ENCODE peak calls at places on chromosomes 16 and 17, in five cellular contexts. Z, M, D, R and E are unnamed samples.

GRCh38 chr17:49881054-49881402 is 33.2 kb upstream of the TAC4 start:
- DNase-seq in Z (no peak), M (no peak), D (no peak), R (no peak), E (no peak)

GRCh38 chr17:49963277-49963625 is 5.7 kb upstream of the DLX4 start:
- DNase-seq in Z (no peak), M (no peak), D (no peak), R (no peak), E (no peak)

GRCh38 chr16:14248791-14249190 is 177.7 kb downstream of the MRTFB start:
- DNase-seq in Z (no peak), M (no peak), D (no peak), R (no peak), E (no peak)

GRCh38 chr17:10750210-10750609 is 20.4 kb upstream of the TMEM220 start:
- DNase-seq in Z (no peak), M (no peak), D (no peak), R (no peak), E (no peak)

GRCh38 chr17:49450735-49451134 is 36.1 kb upstream of the PHB1 start:
- DNase-seq in Z (no peak), M (no peak), D (no peak), R (no peak), E (no peak)

GRCh38 chr16:19746561-19746960 is 28.5 kb downstream of the IQCK start:
- DNase-seq in Z (peak), M (no peak), D (no peak), R (no peak), E (no peak)

GRCh38 chr17:74042744-74043486 is 160.6 kb upstream of the RPL38 start:
- DNase-seq in Z (no peak), M (no peak), D (no peak), R (peak), E (peak)

GRCh38 chr17:15091825-15092224 is 173.3 kb downstream of the PMP22 start:
- DNase-seq in Z (no peak), M (no peak), D (no peak), R (no peak), E (peak)

GRCh38 chr17:72446118-72446517 is 325.3 kb downstream of the SOX9 start:
- DNase-seq in Z (no peak), M (no peak), D (no peak), R (no peak), E (no peak)

GRCh38 chr17:72448019-72448418 is 327.2 kb downstream of the SOX9 start:
- DNase-seq in Z (no peak), M (no peak), D (no peak), R (no peak), E (no peak)

GRCh38 chr17:72447251-72447640 is 326.4 kb downstream of the SOX9 start:
- DNase-seq in Z (no peak), M (no peak), D (no peak), R (peak), E (no peak)

GRCh38 chr17:72445055-72445991 is 324.5 kb downstream of the SOX9 start:
- DNase-seq in Z (no peak), M (no peak), D (no peak), R (peak), E (no peak)

DNA sequence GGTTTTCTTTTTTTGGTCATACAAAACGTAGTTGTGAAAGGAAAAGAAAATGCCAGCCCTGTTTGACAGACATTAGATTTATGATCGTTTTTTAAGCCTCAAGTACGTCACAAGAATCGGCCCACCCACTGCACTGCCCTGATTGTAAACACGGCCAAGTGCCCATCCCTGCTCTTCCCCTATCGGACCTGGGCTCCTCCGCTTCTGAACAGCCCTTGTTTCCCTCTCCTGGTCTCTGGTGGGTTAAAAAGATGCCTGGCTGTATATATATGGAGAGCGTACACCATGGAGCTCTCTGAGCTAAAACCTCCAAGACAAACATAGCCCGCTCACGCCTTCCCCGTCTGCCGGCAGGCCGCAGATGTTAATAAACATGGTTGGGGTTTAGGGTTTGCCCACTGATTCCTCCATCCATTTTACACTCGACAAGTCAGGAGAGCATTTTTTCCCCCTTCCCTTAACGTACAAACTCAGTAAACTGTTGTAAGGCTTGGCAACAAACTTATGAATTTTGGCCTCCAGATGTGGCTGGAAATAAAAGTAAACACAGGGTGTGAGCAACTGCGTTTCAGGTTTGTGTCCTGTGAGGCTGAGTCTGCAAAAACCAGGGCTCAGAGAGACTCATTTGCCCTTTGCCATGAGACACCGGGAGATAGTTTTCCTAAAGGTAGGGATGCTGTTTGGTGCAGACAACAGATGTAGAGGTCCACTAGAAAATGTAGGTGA is 325.9 kb downstream of the SOX9 start:
- DNase-seq in Z (no peak), M (no peak), D (no peak), R (peak), E (no peak)
- H3K9ac ChIP-seq in Z (no peak), M (no peak), D (no peak), R (peak), E (no peak)

DNA sequence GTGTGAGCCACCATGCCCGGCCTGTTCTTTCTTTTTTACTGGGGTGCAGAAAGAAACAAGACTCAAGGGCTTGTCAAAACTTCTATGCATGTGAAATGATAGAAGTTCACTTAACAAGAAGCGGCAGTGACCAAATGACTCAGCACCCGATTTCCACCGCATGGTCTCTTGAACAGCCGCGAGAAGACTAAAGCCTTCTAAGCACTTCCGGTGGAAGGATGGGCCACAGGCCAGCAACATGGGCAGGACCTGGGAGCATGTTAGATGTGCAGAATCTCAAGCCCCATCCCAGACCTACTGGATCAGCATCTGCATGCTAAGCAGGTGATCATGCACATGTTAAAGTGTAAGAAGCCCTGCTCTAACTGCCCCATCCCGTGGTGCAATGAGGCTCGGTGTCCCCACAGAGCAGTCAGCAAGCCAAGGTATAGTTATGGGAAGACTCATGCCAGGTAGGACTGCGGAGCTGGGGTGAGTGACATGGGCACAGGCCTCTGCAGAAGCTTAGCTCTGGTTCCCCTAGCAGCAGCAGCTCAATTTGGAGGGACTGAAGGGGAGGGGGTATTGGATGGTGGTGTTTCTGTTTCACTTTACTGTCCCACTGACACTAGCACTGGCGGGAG is 88.5 kb upstream of the HNF1B start:
- DNase-seq in Z (no peak), M (peak), D (peak), R (no peak), E (no peak)
- TF ChIP-seq ZBTB33 in Z (no peak), M (no peak), D (no peak), R (no peak), E (no peak)

DNA sequence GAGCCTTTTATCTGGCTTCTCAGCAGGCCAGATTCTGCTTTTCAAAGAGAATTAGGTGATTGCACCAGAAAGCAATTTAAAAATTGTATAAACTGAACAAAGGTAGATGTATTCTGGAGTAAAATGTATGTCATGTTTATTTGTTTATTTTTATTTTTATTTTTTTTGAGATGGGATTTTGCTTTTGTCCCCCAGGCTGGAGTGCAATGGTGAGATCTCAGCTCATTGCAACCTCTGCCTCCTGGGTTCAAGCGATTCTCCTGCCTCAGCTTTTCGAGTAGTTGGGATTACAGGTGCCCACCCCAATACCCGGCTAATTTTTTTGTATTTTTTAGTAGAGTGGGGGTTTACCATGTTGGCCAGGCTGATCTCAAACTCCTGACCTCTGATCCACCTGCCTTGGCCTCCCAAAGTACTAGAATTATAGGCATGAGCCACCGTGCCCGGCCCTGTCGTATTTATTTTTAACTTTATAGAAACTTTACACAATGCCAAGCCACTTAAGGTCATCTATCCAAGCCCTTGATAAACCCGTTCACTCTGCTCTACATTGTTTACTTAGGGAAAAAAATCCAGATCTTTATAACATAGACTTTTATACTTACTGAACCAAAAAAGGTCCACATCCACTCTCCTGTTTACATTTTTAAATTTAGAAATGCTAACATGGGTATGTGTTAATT is 22.7 kb upstream of the GOT2 start:
- DNase-seq in Z (no peak), M (no peak), D (no peak), R (no peak), E (no peak)
- TF ChIP-seq CTCF in Z (no peak), M (no peak), D (no peak), R (no peak), E (no peak)

GRCh38 chr16:70724146-70725023 is 38.5 kb upstream of the MTSS2 start:
- DNase-seq in Z (no peak), M (no peak), D (no peak), R (peak), E (no peak)

GRCh38 chr16:70723740-70724145 is 37.9 kb upstream of the MTSS2 start:
- DNase-seq in Z (no peak), M (no peak), D (no peak), R (no peak), E (no peak)

GRCh38 chr16:70726869-70727494 is 41.1 kb upstream of the MTSS2 start:
- DNase-seq in Z (no peak), M (no peak), D (no peak), R (no peak), E (no peak)

GRCh38 chr16:70725912-70726828 is 40.3 kb upstream of the MTSS2 start:
- DNase-seq in Z (no peak), M (peak), D (no peak), R (no peak), E (no peak)

DNA sequence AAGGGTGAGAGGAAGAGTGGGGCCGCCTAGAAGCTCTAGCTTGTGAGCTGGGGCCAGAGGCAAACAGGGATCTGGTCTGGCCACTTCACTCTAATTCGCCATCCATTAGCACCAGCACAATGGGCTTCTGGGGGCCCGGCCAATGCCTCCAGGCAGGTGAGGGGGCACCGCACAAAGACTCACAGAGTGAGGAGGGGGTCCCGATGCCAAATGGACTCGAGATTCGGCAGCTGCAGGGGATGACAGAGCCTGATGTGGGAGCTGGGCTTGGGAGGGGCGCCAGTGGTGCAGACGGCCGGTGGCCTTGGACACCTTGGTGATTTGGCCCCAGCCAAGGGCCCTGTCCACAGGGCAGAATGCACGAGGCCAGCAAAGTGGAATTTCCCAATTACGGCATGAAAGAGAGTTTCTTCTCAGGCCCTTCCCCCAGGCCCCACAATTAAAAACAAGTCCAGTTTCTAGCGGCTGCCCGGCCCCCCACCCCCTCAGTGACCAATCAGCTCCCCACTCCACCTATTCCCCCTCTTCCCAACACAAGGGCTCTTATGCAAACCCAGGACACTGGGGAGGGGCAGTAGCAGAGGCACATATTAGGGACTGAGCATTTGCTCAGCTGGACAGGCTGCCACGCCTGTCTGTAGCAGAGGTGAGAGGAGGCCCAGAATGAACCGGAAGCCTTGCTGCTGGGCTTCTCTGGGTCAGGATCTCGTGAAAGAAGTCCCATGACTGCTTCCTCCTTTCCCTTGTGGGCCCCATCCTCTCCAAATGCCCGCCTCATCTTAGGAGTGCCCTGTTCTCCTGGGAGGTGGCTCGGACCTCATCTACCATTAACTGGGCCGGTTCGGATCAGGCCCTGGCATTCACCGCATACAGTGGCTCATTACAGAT is 39.4 kb upstream of the MTSS2 start:
- DNase-seq in Z (no peak), M (no peak), D (no peak), R (peak), E (no peak)
- H3K9ac ChIP-seq in Z (no peak), M (no peak), D (no peak), R (peak), E (no peak)

GRCh38 chr16:23840310-23840709 is 4.5 kb downstream of the PRKCB start:
- DNase-seq in Z (no peak), M (no peak), D (no peak), R (no peak), E (no peak)
- TF ChIP-seq ZBTB33 in Z (no peak), M (no peak), D (no peak), R (no peak), E (no peak)

DNA sequence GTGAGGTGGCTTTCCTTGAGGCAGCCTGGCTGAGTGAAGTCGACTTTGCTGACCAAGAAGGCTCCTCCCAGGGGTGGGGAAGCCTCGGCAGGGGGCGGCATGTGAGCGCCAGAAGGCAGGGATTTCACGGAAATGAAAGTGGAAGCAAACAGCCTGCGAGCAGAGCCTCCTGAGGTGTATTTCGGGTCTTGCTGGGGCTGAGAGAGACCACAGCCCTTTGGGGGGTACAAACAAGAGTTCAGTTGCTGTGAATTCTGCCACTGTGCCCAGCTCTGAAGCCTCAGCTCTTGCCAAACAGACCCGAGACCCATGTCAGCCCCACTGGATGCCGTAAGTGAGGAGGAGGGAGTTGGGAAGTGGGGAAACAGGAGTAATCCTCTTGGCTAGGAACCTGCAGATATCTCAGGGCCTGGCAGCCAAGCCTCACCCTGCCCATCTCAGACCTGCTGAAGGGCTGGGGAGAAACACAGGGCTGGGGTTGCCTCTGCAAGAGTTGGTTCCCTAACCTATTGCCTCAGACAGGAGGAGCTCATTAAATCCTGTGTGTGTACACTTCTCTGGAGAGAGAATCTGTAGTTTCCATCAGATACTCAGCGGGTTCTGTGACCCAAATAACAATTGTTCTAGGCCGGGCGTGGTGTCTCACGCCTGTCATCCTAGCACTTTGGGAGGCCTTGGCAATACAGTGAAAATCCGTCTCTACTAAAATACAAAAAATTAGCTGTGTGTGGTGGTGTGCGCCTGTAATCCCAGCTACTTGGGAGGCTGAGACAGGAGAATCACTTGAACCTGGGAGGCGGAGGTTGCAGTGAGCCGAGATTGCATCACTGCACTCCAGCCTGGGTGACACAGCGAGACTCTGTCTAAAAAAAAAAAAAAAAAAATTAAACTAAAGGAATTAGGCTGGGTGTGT is at the start of gene IFI35:
- DNase-seq in Z (no peak), M (peak), D (peak), R (peak), E (peak)
- TF ChIP-seq CTCF in Z (peak), M (peak), D (peak), R (peak), E (no peak)

GRCh38 chr16:49748322-49748721 is 107.6 kb downstream of the ZNF423 start:
- DNase-seq in Z (no peak), M (no peak), D (no peak), R (no peak), E (peak)

GRCh38 chr16:49749816-49750215 is 106.1 kb downstream of the ZNF423 start:
- DNase-seq in Z (peak), M (no peak), D (no peak), R (no peak), E (no peak)

GRCh38 chr16:49754495-49755290 is 101.2 kb downstream of the ZNF423 start:
- DNase-seq in Z (peak), M (no peak), D (no peak), R (no peak), E (no peak)

GRCh38 chr16:49747654-49748053 is 108.3 kb downstream of the ZNF423 start:
- DNase-seq in Z (no peak), M (no peak), D (no peak), R (no peak), E (no peak)

GRCh38 chr16:49750341-49751011 is 105.4 kb downstream of the ZNF423 start:
- DNase-seq in Z (peak), M (no peak), D (no peak), R (no peak), E (no peak)
- H3K9ac ChIP-seq in Z (no peak), M (no peak), D (no peak), R (no peak), E (no peak)

GRCh38 chr17:31533546-31534155 is 142.2 kb downstream of the RAB11FIP4 start:
- DNase-seq in Z (peak), M (peak), D (no peak), R (no peak), E (peak)
- TF ChIP-seq ZBTB33 in Z (no peak), M (no peak), D (no peak), R (no peak), E (no peak)